ENCODE peak calls at places on chromosome X, in six cellular contexts. J is GM12891, N is K562, B is GM12878, H is H1, R is HepG2. Q is an unnamed sample.

GRCh38 chrX:101803451-101803850 is 128.4 kb downstream of the ZMAT1 start:
- DNase-seq in J (no peak), N (no peak), B (no peak), H (no peak), R (no peak), Q (no peak)

GRCh38 chrX:101051549-101052302 is at the start of gene TRMT2B:
- DNase-seq in J (peak; percentile 42), N (peak; percentile 87), B (peak; percentile 44), H (peak; percentile 36), R (peak; percentile 35), Q (peak; percentile 50)

GRCh38 chrX:130085551-130085986 is 24.7 kb downstream of the ELF4 start:
- DNase-seq in J (no peak), N (no peak), B (no peak), H (no peak), R (no peak), Q (no peak)

GRCh38 chrX:7485041-7485440 is 337.1 kb upstream of the PUDP start:
- DNase-seq in J (no peak), N (no peak), B (no peak), H (no peak), R (no peak), Q (no peak)

GRCh38 chrX:1452497-1453389 is at the start of gene ASMTL:
- DNase-seq in J (peak; percentile 91), N (peak; percentile 92), B (peak; percentile 91), H (peak; percentile 100), R (peak; percentile 93), Q (peak; percentile 88)

GRCh38 chrX:15956684-15957083 is 102.1 kb upstream of the AP1S2 start:
- DNase-seq in J (no peak), N (no peak), B (no peak), H (no peak), R (no peak), Q (no peak)

GRCh38 chrX:33307954-33308353 is 96.6 kb upstream of the DMD start:
- DNase-seq in J (no peak), N (no peak), B (no peak), H (no peak), R (no peak), Q (no peak)

GRCh38 chrX:68833855-68834331 is 5.1 kb downstream of the EFNB1 start:
- DNase-seq in J (no peak), N (no peak), B (no peak), H (no peak), R (no peak), Q (no peak)

GRCh38 chrX:84175943-84176342 is 12.1 kb downstream of the RPS6KA6 start:
- DNase-seq in J (no peak), N (no peak), B (no peak), H (no peak), R (no peak), Q (no peak)

GRCh38 chrX:111759676-111760075 is 78.7 kb downstream of the ALG13 start:
- DNase-seq in J (no peak), N (no peak), B (no peak), H (no peak), R (no peak), Q (no peak)

GRCh38 chrX:148784137-148784536 is 283.7 kb downstream of the AFF2 start:
- DNase-seq in J (no peak), N (no peak), B (no peak), H (no peak), R (no peak), Q (no peak)

GRCh38 chrX:57817302-57817701 is 93.0 kb downstream of the ZXDA start:
- DNase-seq in J (no peak), N (no peak), B (no peak), H (no peak), R (no peak), Q (no peak)

GRCh38 chrX:129116651-129117050 is 406.6 kb downstream of the SMARCA1 start:
- DNase-seq in J (no peak), N (no peak), B (no peak), H (no peak), R (peak; percentile 65), Q (no peak)

GRCh38 chrX:27599928-27600327 is 9.8 kb downstream of the DCAF8L2 start:
- DNase-seq in J (no peak), N (no peak), B (no peak), H (no peak), R (peak; percentile 0), Q (no peak)

DNA sequence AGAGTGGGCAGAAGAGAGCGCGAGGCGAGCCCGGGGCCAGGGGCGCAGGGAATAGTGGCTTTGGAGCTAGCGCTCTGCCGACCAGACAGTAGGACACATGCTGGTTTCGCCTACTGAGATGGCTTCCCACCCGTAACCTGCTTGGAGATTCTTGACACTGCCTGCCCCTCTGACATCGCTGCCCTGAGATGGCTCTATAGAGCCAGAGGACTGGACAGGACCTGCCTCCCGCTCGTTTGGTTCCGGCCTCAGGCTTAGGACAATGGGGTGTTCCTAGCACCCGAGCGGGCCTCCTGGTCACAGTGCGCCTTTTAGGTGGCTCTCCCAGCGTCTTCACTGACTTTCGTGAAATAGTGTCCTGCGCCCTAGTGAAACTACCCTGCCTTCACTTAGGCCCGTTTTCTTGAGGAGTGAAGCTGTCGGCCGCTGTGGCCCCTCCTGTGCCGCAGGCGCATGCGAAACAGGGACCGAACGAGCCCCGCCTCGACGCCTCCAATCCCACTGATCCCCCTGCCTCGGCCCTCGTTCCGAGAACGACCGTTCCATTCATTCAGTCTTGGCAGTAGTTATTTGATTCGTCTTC is 608 bp downstream of the TAF1 start:
- DNase-seq in J (no peak), N (peak; percentile 22), B (no peak), H (no peak), R (no peak), Q (peak; percentile 19)
- TF ChIP-seq POLR2A in J (peak; percentile 76), N (peak; percentile 62), B (peak; percentile 0), H (no peak), R (no peak), Q (no peak)

DNA sequence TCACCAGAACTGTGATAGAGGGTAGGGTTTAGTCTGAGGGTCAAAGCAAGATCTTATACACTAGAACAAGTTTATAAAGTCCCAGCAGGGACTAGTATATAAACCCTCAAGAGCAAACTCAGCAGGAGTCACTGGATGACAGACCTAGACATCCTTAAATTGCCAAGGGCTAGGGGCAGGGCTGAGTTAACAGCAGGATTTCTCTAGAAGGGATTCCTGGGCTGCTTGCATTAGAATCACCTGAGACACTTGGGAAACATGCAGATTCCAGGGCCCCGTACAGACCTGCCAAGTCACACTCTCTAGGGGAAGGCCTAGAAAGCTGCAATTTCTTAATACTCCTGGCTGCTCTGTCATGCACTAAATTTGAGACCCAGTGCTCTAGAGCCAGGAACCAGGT is 6.6 kb upstream of the GPR50 start:
- DNase-seq in J (no peak), N (no peak), B (no peak), H (no peak), R (no peak), Q (no peak)
- TF ChIP-seq TAF1 in J (no peak), N (no peak), B (no peak), H (no peak), R (no peak), Q (no peak)

GRCh38 chrX:153813161-153813560 is 17.2 kb downstream of the PDZD4 start:
- DNase-seq in J (no peak), N (no peak), B (no peak), H (no peak), R (no peak), Q (no peak)

GRCh38 chrX:153814591-153815315 is 15.6 kb downstream of the PDZD4 start:
- DNase-seq in J (no peak), N (no peak), B (no peak), H (no peak), R (no peak), Q (no peak)

GRCh38 chrX:153816821-153817220 is 13.5 kb downstream of the PDZD4 start:
- DNase-seq in J (no peak), N (peak; percentile 47), B (no peak), H (no peak), R (no peak), Q (peak; percentile 8)

GRCh38 chrX:153807976-153808375 is 13.5 kb downstream of the SSR4 start:
- DNase-seq in J (no peak), N (no peak), B (no peak), H (no peak), R (no peak), Q (no peak)

GRCh38 chrX:153812220-153812619 is 17.8 kb downstream of the SSR4 start:
- DNase-seq in J (no peak), N (no peak), B (no peak), H (no peak), R (no peak), Q (no peak)
- TF ChIP-seq POLR2AphosphoS5 in J (no peak), N (no peak), B (no peak), H (no peak), R (no peak), Q (no peak)

GRCh38 chrX:45842916-45843315 is 642.2 kb upstream of the DIPK2B start:
- DNase-seq in J (no peak), N (no peak), B (no peak), H (no peak), R (no peak), Q (no peak)
- TF ChIP-seq POLR2A in J (no peak), N (no peak), B (no peak), H (no peak), R (no peak), Q (no peak)

GRCh38 chrX:34877451-34877850 is 65.1 kb upstream of the FAM47B start:
- DNase-seq in J (no peak), N (no peak), B (no peak), H (no peak), R (no peak), Q (no peak)
- TF ChIP-seq TAF1 in J (no peak), N (no peak), B (no peak), H (no peak), R (no peak), Q (no peak)

GRCh38 chrX:107787827-107788226 is 10.3 kb downstream of the NCBP2L start:
- DNase-seq in J (no peak), N (no peak), B (no peak), H (no peak), R (no peak), Q (no peak)
- TF ChIP-seq POLR2AphosphoS5 in J (no peak), N (no peak), B (no peak), H (no peak), R (no peak), Q (no peak)

Q was measured in GM12892.